ENCODE peak calls at places on chromosomes 13 and 19, in four cellular contexts. P is keratinocyte, O is hepatocyte, C is sigmoid colon. X is an unnamed sample.

GRCh38 chr19:10251792-10252694 is at the start of gene MRPL4:
- DNase-seq in P (peak; percentile 93), O (peak; percentile 98), C (peak; percentile 98), X (peak; percentile 92)

GRCh38 chr19:21574607-21575006 is 69.2 kb downstream of the ZNF429 start:
- DNase-seq in P (no peak), O (no peak), C (no peak), X (no peak)

GRCh38 chr13:94073006-94073744 is 406.3 kb downstream of the DCT start:
- DNase-seq in P (no peak), O (no peak), C (no peak), X (peak; percentile 57)

GRCh38 chr13:80040219-80040976 is 300.5 kb downstream of the SPRY2 start:
- DNase-seq in P (peak; percentile 90), O (peak; percentile 75), C (no peak), X (peak; percentile 97)

GRCh38 chr13:73060251-73061160 is 1.7 kb downstream of the KLF5 start:
- DNase-seq in P (no peak), O (peak; percentile 55), C (no peak), X (no peak)

GRCh38 chr13:25971499-25972145 is 80.2 kb downstream of the SHISA2 start:
- DNase-seq in P (no peak), O (peak; percentile 30), C (no peak), X (no peak)

GRCh38 chr19:51091895-51092873 is 9.5 kb upstream of the KLK14 start:
- DNase-seq in P (no peak), O (no peak), C (no peak), X (no peak)

GRCh38 chr19:49590071-49590970 is 661 bp upstream of the PRR12 start:
- DNase-seq in P (peak; percentile 93), O (peak; percentile 98), C (peak; percentile 96), X (peak; percentile 75)

GRCh38 chr19:29714371-29714952 is 599 bp downstream of the C19orf12 start:
- DNase-seq in P (no peak), O (no peak), C (no peak), X (no peak)

GRCh38 chr19:1650627-1651009 is 1.8 kb downstream of the TCF3 start:
- DNase-seq in P (no peak), O (no peak), C (no peak), X (no peak)

GRCh38 chr19:11191273-11191755 is 6.0 kb downstream of the KANK2 start:
- DNase-seq in P (no peak), O (no peak), C (peak; percentile 91), X (peak; percentile 62)

GRCh38 chr13:41428155-41428554 is 29.2 kb upstream of the RGCC start:
- DNase-seq in P (no peak), O (no peak), C (no peak), X (no peak)

GRCh38 chr13:112024577-112024976 is 42.4 kb upstream of the SOX1 start:
- DNase-seq in P (no peak), O (no peak), C (no peak), X (no peak)

GRCh38 chr13:79810671-79811070 is 329.7 kb downstream of the NDFIP2 start:
- DNase-seq in P (peak; percentile 1), O (no peak), C (no peak), X (peak; percentile 32)

GRCh38 chr19:13768510-13768909 is 4.2 kb downstream of the MRI1 start:
- DNase-seq in P (no peak), O (no peak), C (no peak), X (no peak)

GRCh38 chr19:1767464-1767933 is 14.2 kb downstream of the ONECUT3 start:
- DNase-seq in P (no peak), O (peak; percentile 53), C (no peak), X (no peak)

GRCh38 chr19:589693-590395 is at the start of gene HCN2:
- DNase-seq in P (no peak), O (no peak), C (no peak), X (no peak)

GRCh38 chr19:51514866-51515481 is 13.4 kb upstream of the SIGLEC12 start:
- DNase-seq in P (no peak), O (peak; percentile 65), C (no peak), X (no peak)

GRCh38 chr19:17455711-17456123 is 5.0 kb downstream of the NXNL1 start:
- DNase-seq in P (no peak), O (no peak), C (no peak), X (no peak)

GRCh38 chr19:17455308-17455707 is 5.4 kb downstream of the NXNL1 start:
- DNase-seq in P (no peak), O (no peak), C (no peak), X (no peak)

GRCh38 chr19:17458970-17459369 is 1.8 kb downstream of the NXNL1 start:
- DNase-seq in P (no peak), O (no peak), C (no peak), X (no peak)

GRCh38 chr19:17456127-17456526 is 4.6 kb downstream of the NXNL1 start:
- DNase-seq in P (no peak), O (no peak), C (no peak), X (no peak)

GRCh38 chr19:17457621-17458020 is 3.1 kb downstream of the NXNL1 start:
- DNase-seq in P (no peak), O (no peak), C (no peak), X (no peak)
- H3K36me3 ChIP-seq in P (no peaks in the 10 kb centered on the region), O (no peaks in the 10 kb centered on the region), C (no peaks in the 10 kb centered on the region), X (no peaks in the 10 kb centered on the region)

GRCh38 chr13:109126973-109127615 is 497.7 kb downstream of the MYO16 start:
- DNase-seq in P (no peak), O (no peak), C (no peak), X (no peak)
- TF ChIP-seq CTCF in P (no peak), O (no peak), C (no peak), X (no peak)

GRCh38 chr19:15400521-15401396 is 18.0 kb downstream of the AKAP8L start:
- DNase-seq in P (no peak), O (no peak), C (peak; percentile 65), X (no peak)

GRCh38 chr19:15402411-15403150 is 16.2 kb downstream of the AKAP8L start:
- DNase-seq in P (no peak), O (no peak), C (peak; percentile 68), X (no peak)

GRCh38 chr19:15403151-15403531 is 15.6 kb downstream of the AKAP8L start:
- DNase-seq in P (no peak), O (no peak), C (peak; percentile 53), X (no peak)

GRCh38 chr19:15399635-15400034 is 19.2 kb downstream of the AKAP8L start:
- DNase-seq in P (no peak), O (no peak), C (peak; percentile 43), X (no peak)

GRCh38 chr19:15401397-15401710 is 17.4 kb downstream of the AKAP8L start:
- DNase-seq in P (no peak), O (no peak), C (no peak), X (no peak)
- H3K36me3 ChIP-seq in P (peaks cover 57% of the 10 kb centered on the region), O (no peaks in the 10 kb centered on the region), C (peaks cover 65% of the 10 kb centered on the region), X (peaks cover 54% of the 10 kb centered on the region)

GRCh38 chr13:107742544-107742943 is 472.8 kb downstream of the LIG4 start:
- DNase-seq in P (no peak), O (no peak), C (no peak), X (no peak)
- TF ChIP-seq CTCF in P (no peak), O (no peak), C (no peak), X (no peak)